ENCODE peak calls at places on chromosomes 6 and 20, in nine cellular contexts. S is T-helper 1 cell; K is amygdala; H is NCI-H748 treated with DMSO at 0.1 percent for 48 hours; P is stomach; L is activated T-cell treated with anti-CD3 and anti-CD28 coated beads for 4 hours; R is CD8-positive, alpha-beta T cell; J is left colon; I is adrenal gland. N is an unnamed sample.

GRCh38 chr6:131997450-131998153 is 46.4 kb upstream of the CCN2 start:
- DNase-seq in I (no peak), K (no peak), S (no peak), R (no peak), P (no peak), L (no peak), H (no peak), J (no peak), N (no peak)

GRCh38 chr6:113809818-113810217 is 47.3 kb upstream of the MARCKS start:
- DNase-seq in I (no peak), S (no peak), J (no peak), K (no peak), R (no peak), L (no peak), P (no peak), H (no peak), N (no peak)

GRCh38 chr6:35287671-35288396 is 9.8 kb upstream of the DEF6 start:
- DNase-seq in P (no peak), R (no peak), H (no peak), I (no peak), K (no peak), J (no peak), L (no peak), S (no peak), N (no peak)

GRCh38 chr20:49276895-49277785 is 717 bp downstream of the ZNFX1 start:
- DNase-seq in L (peak; percentile 24), P (no peak), S (peak; percentile 7), I (peak; percentile 49), J (peak; percentile 63), K (peak; percentile 44), H (no peak), R (no peak), N (no peak)

GRCh38 chr6:91500689-91501303 is 913.9 kb upstream of the MAP3K7 start:
- DNase-seq in K (no peak), I (no peak), J (no peak), P (no peak), H (no peak), R (no peak), L (no peak), S (no peak), N (no peak)

GRCh38 chr20:60461993-60462392 is 503.8 kb downstream of the CDH26 start:
- DNase-seq in I (no peak), H (no peak), J (no peak), L (no peak), P (no peak), S (no peak), R (no peak), K (no peak), N (no peak)

GRCh38 chr6:142187209-142187608 is 40.1 kb downstream of the VTA1 start:
- DNase-seq in R (no peak), P (no peak), H (no peak), J (no peak), K (no peak), S (no peak), L (no peak), I (peak; percentile 70), N (no peak)

GRCh38 chr6:113147544-113147943 is 709.6 kb upstream of the MARCKS start:
- DNase-seq in L (no peak), J (no peak), I (no peak), P (no peak), K (no peak), S (no peak), R (no peak), H (no peak), N (no peak)

GRCh38 chr6:36863670-36864540 is 10.7 kb downstream of the PPIL1 start:
- DNase-seq in I (no peak), R (peak; percentile 9), L (no peak), P (no peak), S (no peak), K (no peak), J (no peak), H (peak; percentile 32), N (no peak)

GRCh38 chr6:4607026-4607704 is 169.0 kb upstream of the CDYL start:
- DNase-seq in I (peak; percentile 75), H (peak; percentile 20), P (no peak), J (peak; percentile 38), L (no peak), K (peak; percentile 74), S (no peak), R (no peak), N (no peak)

GRCh38 chr20:11271319-11271718 is 597.5 kb upstream of the JAG1 start:
- DNase-seq in H (no peak), R (no peak), S (no peak), J (no peak), I (no peak), L (no peak), K (no peak), P (no peak), N (no peak)

GRCh38 chr6:45613678-45614077 is 235.9 kb upstream of the SUPT3H start:
- DNase-seq in P (no peak), R (no peak), H (no peak), L (no peak), K (no peak), S (no peak), I (peak; percentile 48), J (no peak), N (no peak)

GRCh38 chr6:53956068-53956711 is 155.1 kb upstream of the MLIP start:
- DNase-seq in R (no peak), J (peak; percentile 86), K (peak; percentile 76), P (peak; percentile 77), I (peak; percentile 73), S (no peak), H (peak; percentile 85), L (no peak), N (peak; percentile 64)

GRCh38 chr20:51412991-51413471 is 129.5 kb downstream of the NFATC2 start:
- DNase-seq in J (no peak), K (no peak), S (no peak), P (no peak), I (no peak), L (no peak), R (no peak), H (no peak), N (no peak)

GRCh38 chr6:50707652-50708325 is 5.5 kb upstream of the TFAP2D start:
- DNase-seq in R (no peak), L (no peak), J (no peak), H (no peak), P (no peak), S (no peak), K (peak; percentile 31), I (no peak), N (peak; percentile 42)

GRCh38 chr6:64683682-64684081 is 1023.3 kb downstream of the EYS start:
- DNase-seq in J (no peak), S (no peak), H (no peak), L (no peak), P (peak; percentile 48), I (no peak), K (no peak), R (no peak), N (no peak)

GRCh38 chr6:18192026-18192425 is 36.8 kb downstream of the KDM1B start:
- DNase-seq in H (no peak), L (no peak), I (peak; percentile 39), K (no peak), R (no peak), P (no peak), S (no peak), J (no peak), N (no peak)

GRCh38 chr6:127436578-127437110 is 22.5 kb downstream of the KIAA0408 start:
- DNase-seq in I (peak; percentile 10), R (no peak), J (no peak), H (no peak), S (no peak), K (no peak), P (no peak), L (no peak), N (peak; percentile 25)

GRCh38 chr6:16278048-16278724 is 39.8 kb downstream of the GMPR start:
- DNase-seq in S (no peak), I (no peak), J (no peak), K (no peak), L (no peak), R (no peak), P (no peak), H (no peak), N (no peak)

GRCh38 chr20:41003143-41003932 is 25.3 kb upstream of the TOP1 start:
- DNase-seq in K (peak; percentile 2), R (peak; percentile 70), H (peak; percentile 49), J (peak; percentile 75), I (peak; percentile 82), S (peak; percentile 19), P (peak; percentile 74), L (peak; percentile 48), N (no peak)

GRCh38 chr6:144195671-144196070 is 45.4 kb downstream of the STX11 start:
- DNase-seq in P (no peak), S (no peak), H (no peak), R (no peak), L (no peak), J (no peak), K (no peak), I (no peak), N (no peak)

GRCh38 chr6:7050911-7051779 is 56.6 kb upstream of the RREB1 start:
- DNase-seq in H (peak; percentile 31), S (no peak), I (peak; percentile 70), P (peak; percentile 75), J (peak; percentile 78), K (no peak), R (peak; percentile 58), L (no peak), N (peak; percentile 24)

GRCh38 chr6:142732790-142733189 is 212.2 kb downstream of the HIVEP2 start:
- DNase-seq in H (no peak), J (no peak), S (no peak), I (no peak), K (no peak), R (no peak), L (no peak), P (no peak), N (no peak)

GRCh38 chr20:59493926-59494325 is 110.4 kb upstream of the PHACTR3 start:
- DNase-seq in K (no peak), L (no peak), S (no peak), H (no peak), R (no peak), P (no peak), J (no peak), I (no peak), N (no peak)

GRCh38 chr6:55913213-55914195 is 38.1 kb upstream of the BMP5 start:
- DNase-seq in I (no peak), R (no peak), L (no peak), P (no peak), K (no peak), H (no peak), J (no peak), S (no peak), N (no peak)

GRCh38 chr6:82862543-82862942 is 203.1 kb downstream of the UBE3D start:
- DNase-seq in H (no peak), I (no peak), P (no peak), R (no peak), J (no peak), S (no peak), K (no peak), L (no peak), N (no peak)

GRCh38 chr20:31517373-31517772 is 3.1 kb downstream of the HM13 start:
- DNase-seq in P (peak; percentile 74), J (peak; percentile 32), I (peak; percentile 73), K (no peak), R (no peak), L (no peak), H (no peak), S (no peak), N (peak; percentile 56)

GRCh38 chr6:14425805-14426204 is 308.2 kb downstream of the CD83 start:
- DNase-seq in S (no peak), K (no peak), J (no peak), I (no peak), L (no peak), P (no peak), H (no peak), R (no peak), N (no peak)

GRCh38 chr6:49784272-49784671 is 2.8 kb downstream of the PGK2 start:
- DNase-seq in L (no peak), P (no peak), J (no peak), H (no peak), S (no peak), I (no peak), R (no peak), K (no peak), N (no peak)

GRCh38 chr20:58439974-58440767 is 51.1 kb downstream of the VAPB start:
- DNase-seq in I (no peak), H (no peak), K (no peak), L (no peak), S (no peak), R (no peak), P (no peak), J (no peak), N (no peak)

GRCh38 chr6:130132286-130132701 is 90.5 kb downstream of the SAMD3 start:
- DNase-seq in L (no peak), J (peak; percentile 32), S (no peak), H (no peak), R (peak; percentile 74), K (no peak), I (no peak), P (no peak), N (no peak)